ENCODE peak calls at places on chromosomes 16 and 17, in four cellular contexts. V is A549, N is GM12878, Q is K562. Z is an unnamed sample.

GRCh38 chr17:37092041-37092440 is 143.3 kb downstream of the AATF start:
- DNase-seq in V (no peak), N (no peak), Q (no peak), Z (peak; percentile 17)

GRCh38 chr16:48961546-48961945 is 320.1 kb downstream of the CBLN1 start:
- DNase-seq in V (no peak), N (no peak), Q (no peak), Z (no peak)

GRCh38 chr16:89599451-89599858 is 14.0 kb upstream of the DPEP1 start:
- DNase-seq in V (peak; percentile 81), N (no peak), Q (peak; percentile 81), Z (peak; percentile 69)

GRCh38 chr17:3030096-3030495 is 33.3 kb downstream of the OR1D5 start:
- DNase-seq in V (no peak), N (no peak), Q (no peak), Z (no peak)

GRCh38 chr17:77704048-77704815 is 254.3 kb upstream of the TNRC6C start:
- DNase-seq in V (no peak), N (no peak), Q (no peak), Z (no peak)

GRCh38 chr16:3431779-3432219 is 11.5 kb downstream of the ZNF597 start:
- DNase-seq in V (no peak), N (no peak), Q (peak; percentile 72), Z (no peak)

GRCh38 chr16:88558457-88559442 is 11.5 kb upstream of the ZC3H18 start:
- DNase-seq in V (peak; percentile 83), N (no peak), Q (peak; percentile 92), Z (peak; percentile 82)

GRCh38 chr17:80109713-80110446 is 8.5 kb downstream of the GAA start:
- DNase-seq in V (no peak), N (no peak), Q (no peak), Z (no peak)

GRCh38 chr17:67435122-67435521 is 58.0 kb downstream of the PITPNC1 start:
- DNase-seq in V (no peak), N (no peak), Q (no peak), Z (peak; percentile 10)

GRCh38 chr16:68414581-68414980 is 33.7 kb downstream of the SMPD3 start:
- DNase-seq in V (no peak), N (no peak), Q (no peak), Z (no peak)

GRCh38 chr17:59479141-59479540 is 86.3 kb upstream of the DHX40 start:
- DNase-seq in V (no peak), N (no peak), Q (no peak), Z (no peak)

GRCh38 chr16:20763461-20764232 is at the start of gene ACSM3:
- DNase-seq in V (peak; percentile 92), N (peak; percentile 93), Q (peak; percentile 93), Z (peak; percentile 83)

GRCh38 chr17:28950017-28950751 is 1.1 kb downstream of the PHF12 start:
- DNase-seq in V (peak; percentile 64), N (no peak), Q (peak; percentile 62), Z (peak; percentile 25)

GRCh38 chr17:72635034-72635654 is 457.3 kb downstream of the SLC39A11 start:
- DNase-seq in V (no peak), N (no peak), Q (no peak), Z (no peak)

GRCh38 chr16:89564476-89565255 is 4.2 kb downstream of the RPL13 start:
- DNase-seq in V (no peak), N (no peak), Q (peak; percentile 51), Z (peak; percentile 53)

GRCh38 chr16:13873835-13874438 is 46.0 kb upstream of the ERCC4 start:
- DNase-seq in V (peak; percentile 28), N (no peak), Q (peak; percentile 30), Z (peak; percentile 60)

GRCh38 chr17:46984892-46985291 is 5.8 kb upstream of the RPRML start:
- DNase-seq in V (no peak), N (no peak), Q (no peak), Z (peak; percentile 49)

GRCh38 chr17:46983782-46984181 is 4.7 kb upstream of the RPRML start:
- DNase-seq in V (no peak), N (no peak), Q (peak; percentile 18), Z (no peak)

GRCh38 chr17:46984341-46984740 is 5.3 kb upstream of the RPRML start:
- DNase-seq in V (no peak), N (no peak), Q (no peak), Z (no peak)

GRCh38 chr17:46989637-46990431 is 10.8 kb upstream of the RPRML start:
- DNase-seq in V (no peak), N (no peak), Q (no peak), Z (no peak)

DNA sequence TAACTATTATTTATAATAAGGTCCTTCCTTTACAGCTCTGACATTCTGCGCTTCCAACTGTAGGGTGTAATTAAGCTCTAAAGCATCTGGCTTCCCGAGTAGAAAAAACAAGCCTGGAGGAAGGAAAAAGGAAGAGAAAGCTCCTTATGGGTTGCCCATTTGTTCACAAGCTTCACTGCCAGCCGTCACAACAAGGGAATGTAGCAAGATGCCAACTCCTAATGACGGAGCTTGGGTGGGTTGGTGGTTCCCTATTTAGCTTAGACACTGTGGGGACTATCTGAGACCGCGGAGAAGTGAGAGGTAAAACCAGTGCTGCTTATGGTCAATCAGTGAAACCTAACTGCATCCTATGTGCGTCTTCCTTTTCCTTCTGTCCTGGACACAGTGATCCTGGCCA is 7.3 kb upstream of the RPRML start:
- DNase-seq in V (no peak), N (no peak), Q (no peak), Z (no peak)
- TF ChIP-seq CHD4 in V (no peak), N (no peak), Q (no peak), Z (no peak)

DNA sequence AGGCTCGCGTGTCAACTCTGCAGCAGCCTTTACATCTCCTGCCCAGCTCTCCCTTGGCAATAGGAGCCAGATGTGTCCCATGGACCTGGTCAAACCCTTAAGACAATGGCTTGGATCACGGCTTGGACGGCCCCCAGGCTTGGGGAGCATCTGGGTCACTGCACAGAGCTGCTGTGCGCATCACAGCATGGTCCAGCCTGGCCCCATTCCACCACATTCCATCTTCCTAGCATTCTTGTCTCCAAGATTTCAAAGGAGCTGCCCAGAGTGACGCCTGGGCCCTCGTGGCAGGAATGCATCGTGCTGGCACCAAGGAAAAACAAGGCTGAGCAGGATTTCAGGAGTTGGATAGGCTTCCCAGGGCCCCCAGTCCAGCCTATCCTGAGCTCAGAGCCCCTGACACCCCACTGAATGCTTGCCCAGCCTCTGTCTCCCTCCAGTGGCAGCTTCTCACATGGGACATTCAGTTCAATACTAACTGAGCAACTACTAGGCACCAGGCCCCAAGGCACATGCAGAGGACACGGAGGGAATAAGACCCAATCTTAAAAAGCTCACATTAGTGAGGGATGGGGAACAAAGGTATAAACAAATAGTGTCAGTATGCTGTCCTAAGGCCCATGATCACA is 34.3 kb downstream of the TK2 start:
- DNase-seq in V (peak; percentile 81), N (no peak), Q (peak; percentile 56), Z (no peak)
- TF ChIP-seq CHD4 in V (no peak), N (no peak), Q (no peak), Z (no peak)

DNA sequence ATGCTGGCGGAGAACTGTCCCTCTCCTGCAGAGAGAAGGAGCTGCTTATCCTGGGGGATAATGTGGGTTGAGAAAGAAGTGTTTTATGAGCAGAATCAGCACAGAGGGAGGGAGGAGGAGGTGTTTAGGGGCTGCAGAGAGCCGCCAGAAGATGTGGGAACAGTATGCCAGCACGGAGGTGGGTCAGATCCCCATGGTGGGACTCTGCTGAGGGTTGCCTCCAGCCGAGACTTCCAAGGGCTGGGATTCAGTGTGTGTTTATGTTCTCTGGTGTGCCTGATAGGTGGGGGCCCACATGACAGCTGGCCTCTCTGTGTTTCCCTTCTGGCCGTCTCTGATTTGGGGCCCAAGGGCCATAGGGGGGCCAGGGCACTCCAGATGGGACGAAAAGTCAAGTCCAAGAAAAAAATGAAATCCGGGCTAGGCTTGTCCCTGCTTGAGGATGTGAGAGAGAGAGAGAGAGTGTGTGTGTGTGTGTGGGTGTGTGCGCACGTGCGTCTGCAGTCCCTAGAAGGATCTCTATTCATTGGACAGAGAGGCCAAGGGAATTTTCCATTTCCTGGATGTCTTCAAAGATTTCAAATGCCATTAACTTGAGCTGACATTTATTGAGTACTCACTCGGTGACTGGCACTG is 21.6 kb downstream of the PRKCB start:
- DNase-seq in V (no peak), N (no peak), Q (peak; percentile 37), Z (no peak)
- TF ChIP-seq CHD4 in V (no peak), N (no peak), Q (no peak), Z (no peak)

GRCh38 chr16:72673118-72673517 is 374.8 kb downstream of the ZFHX3 start:
- DNase-seq in V (peak; percentile 24), N (no peak), Q (no peak), Z (no peak)
- TF ChIP-seq CHD4 in V (no peak), N (no peak), Q (no peak), Z (no peak)

GRCh38 chr16:76193851-76194620 is 83.2 kb upstream of the CNTNAP4 start:
- DNase-seq in V (no peak), N (no peak), Q (no peak), Z (no peak)
- TF ChIP-seq CHD4 in V (no peak), N (no peak), Q (no peak), Z (no peak)

DNA sequence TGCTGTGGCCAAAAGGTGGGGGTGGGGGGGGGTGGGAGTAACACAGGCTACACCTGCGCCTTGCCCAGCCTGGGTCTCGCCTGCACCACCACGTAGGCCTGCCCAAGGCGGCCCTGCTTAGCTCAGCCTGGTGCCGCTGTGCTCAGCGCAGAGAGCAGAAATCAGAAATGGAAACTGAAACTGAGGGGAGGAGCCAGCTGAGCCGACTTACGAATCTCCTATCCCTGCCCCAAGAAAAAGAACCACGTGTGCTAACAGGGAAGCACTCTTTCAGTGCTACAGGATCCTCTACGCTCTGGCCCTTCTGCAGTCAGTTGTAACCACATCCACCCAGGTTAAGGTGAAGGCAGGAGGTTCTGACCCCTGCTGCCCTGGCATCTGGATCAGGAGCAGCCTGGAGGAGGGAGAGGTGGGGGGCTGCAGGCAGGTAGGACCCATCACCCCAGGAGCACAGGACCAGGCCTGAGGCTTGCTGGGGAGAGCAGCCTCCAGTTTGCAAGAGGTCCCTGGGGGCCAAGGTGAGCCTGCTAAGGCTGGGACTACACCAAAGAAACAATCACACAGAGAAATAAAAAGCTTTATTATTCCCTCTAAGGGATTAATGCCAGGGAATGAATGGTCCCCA is at the start of gene DHX58:
- DNase-seq in V (peak; percentile 44), N (peak; percentile 90), Q (peak; percentile 68), Z (peak; percentile 64)
- TF ChIP-seq CHD4 in V (no peak), N (no peak), Q (no peak), Z (no peak)

GRCh38 chr16:70341600-70341999 is 5.1 kb upstream of the DDX19A start:
- DNase-seq in V (no peak), N (no peak), Q (no peak), Z (no peak)
- TF ChIP-seq CHD4 in V (no peak), N (no peak), Q (no peak), Z (no peak)